ENCODE peak calls at places on chromosomes 13 and 19, in five cellular contexts. C is upper lobe of right lung, N is mucosa of descending colon, V is tibial artery, G is psoas muscle. X is an unnamed sample.

GRCh38 chr19:11377237-11377636 is 2.8 kb downstream of the SWSAP1 start:
- DNase-seq in G (no peak), C (no peak), N (no peak), V (peak; percentile 63), X (no peak)

GRCh38 chr19:10408511-10409291 is 5.4 kb upstream of the CDC37 start:
- DNase-seq in C (peak; percentile 88), N (peak; percentile 60), V (peak; percentile 56), G (peak; percentile 65), X (no peak)

GRCh38 chr19:5795382-5795919 is 4.5 kb upstream of the DUS3L start:
- DNase-seq in G (no peak), N (no peak), V (no peak), C (no peak), X (no peak)

GRCh38 chr13:26022538-26023292 is 29.1 kb downstream of the SHISA2 start:
- DNase-seq in C (peak; percentile 87), G (peak; percentile 94), N (peak; percentile 14), V (peak; percentile 68), X (no peak)

GRCh38 chr19:5153601-5154128 is 184.8 kb downstream of the KDM4B start:
- DNase-seq in V (no peak), G (no peak), C (peak; percentile 55), N (no peak), X (no peak)

GRCh38 chr19:18832331-18833140 is 777 bp downstream of the UPF1 start:
- DNase-seq in N (peak; percentile 55), G (no peak), C (no peak), V (no peak), X (no peak)

GRCh38 chr19:5314012-5314906 is 26.4 kb downstream of the PTPRS start:
- DNase-seq in C (no peak), V (no peak), G (no peak), N (no peak), X (no peak)

GRCh38 chr13:97474581-97474980 is 40.6 kb downstream of the RAP2A start:
- DNase-seq in G (no peak), V (no peak), C (no peak), N (no peak), X (no peak)

GRCh38 chr13:39900106-39900750 is 244.8 kb downstream of the COG6 start:
- DNase-seq in C (no peak), G (no peak), V (no peak), N (no peak), X (no peak)

GRCh38 chr19:17611462-17612244 is 56.2 kb downstream of the COLGALT1 start:
- DNase-seq in C (no peak), V (no peak), G (no peak), N (no peak), X (no peak)

GRCh38 chr19:29320611-29321010 is 107.7 kb upstream of the UQCRFS1 start:
- DNase-seq in V (no peak), C (no peak), N (no peak), G (no peak), X (no peak)

GRCh38 chr13:86601351-86601750 is 802.1 kb upstream of the SLITRK6 start:
- DNase-seq in C (no peak), V (no peak), G (no peak), N (no peak), X (no peak)

GRCh38 chr13:107866007-107866665 is 349.2 kb downstream of the LIG4 start:
- DNase-seq in N (no peak), V (no peak), C (peak; percentile 67), G (no peak), X (no peak)

GRCh38 chr19:8585894-8586750 is 8.9 kb upstream of the MYO1F start:
- DNase-seq in G (no peak), N (peak; percentile 74), C (peak; percentile 83), V (no peak), X (no peak)

GRCh38 chr19:47074621-47075020 is 26.2 kb upstream of the TMEM160 start:
- DNase-seq in C (no peak), N (no peak), G (no peak), V (no peak), X (no peak)

GRCh38 chr13:71964491-71965108 is 97.6 kb upstream of the DACH1 start:
- DNase-seq in C (no peak), N (no peak), V (no peak), G (no peak), X (no peak)

GRCh38 chr13:95296326-95296939 is 4.8 kb downstream of the ABCC4 start:
- DNase-seq in V (no peak), N (peak; percentile 72), G (peak; percentile 74), C (peak; percentile 79), X (no peak)

GRCh38 chr13:54241719-54242118 is 1213.1 kb downstream of the OLFM4 start:
- DNase-seq in N (no peak), G (no peak), C (no peak), V (no peak), X (no peak)

GRCh38 chr19:57812201-57812600 is 2.5 kb downstream of the ZNF552 start:
- DNase-seq in V (no peak), G (no peak), N (no peak), C (no peak), X (no peak)

DNA sequence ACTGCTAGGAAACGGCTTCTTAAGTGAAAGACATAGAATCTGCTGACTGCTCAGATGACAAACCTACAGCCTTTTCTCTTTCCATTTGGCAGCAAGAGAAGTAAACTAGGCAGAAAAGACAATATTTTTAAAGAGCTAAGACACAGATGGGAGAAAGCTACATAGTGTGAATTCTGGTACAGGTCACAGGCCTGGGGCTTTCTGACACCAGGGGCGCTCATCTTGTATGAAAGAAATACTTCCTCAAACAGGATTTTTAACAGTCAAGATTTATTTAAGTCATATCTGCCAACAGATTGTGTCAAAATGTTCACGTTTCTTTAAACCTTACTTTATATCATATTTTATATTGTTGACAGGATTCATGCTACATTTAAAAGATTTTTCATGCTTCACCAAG is 78.4 kb downstream of the MIPEP start:
- DNase-seq in V (no peak), C (no peak), G (no peak), N (no peak), X (no peak)
- H3K4me1 ChIP-seq in V (no peaks in the 10 kb centered on the region), C (peaks cover 5% of the 10 kb centered on the region), G (no peaks in the 10 kb centered on the region), N (no peaks in the 10 kb centered on the region), X (no peaks in the 10 kb centered on the region)

GRCh38 chr19:51365211-51366049 is 758 bp downstream of the ETFB start:
- DNase-seq in C (no peak), N (peak; percentile 49), V (peak; percentile 40), G (peak; percentile 57), X (no peak)
- TF ChIP-seq CTCF in C (peak; percentile 8), N (no peak), V (no peak), G (no peak), X (no peak)

DNA sequence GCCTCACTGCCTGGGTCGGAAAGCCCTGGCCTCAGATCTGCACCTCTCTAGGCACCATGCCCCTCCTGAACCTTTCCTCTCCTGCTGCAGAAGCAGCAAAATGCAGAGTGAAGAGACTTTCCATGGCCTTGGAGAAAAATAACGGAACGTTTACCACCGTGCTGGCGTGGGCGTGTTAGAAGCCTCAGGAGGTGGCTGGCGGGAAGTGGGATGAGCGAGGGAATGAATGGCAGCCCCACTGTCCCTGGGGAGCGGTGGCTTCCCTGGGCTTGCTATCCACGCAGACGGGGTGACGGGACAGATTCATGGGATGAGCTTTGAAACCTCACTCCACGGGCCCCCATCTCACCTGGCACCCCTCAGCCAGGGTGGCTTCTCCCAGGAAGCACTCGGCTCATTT is 4.3 kb downstream of the TEX29 start:
- DNase-seq in G (no peak), N (no peak), C (no peak), V (no peak), X (no peak)
- H3K9me3 ChIP-seq in G (no peaks in the 10 kb centered on the region), N (no peaks in the 10 kb centered on the region), C (no peaks in the 10 kb centered on the region), V (no peaks in the 10 kb centered on the region), X (no peaks in the 10 kb centered on the region)

DNA sequence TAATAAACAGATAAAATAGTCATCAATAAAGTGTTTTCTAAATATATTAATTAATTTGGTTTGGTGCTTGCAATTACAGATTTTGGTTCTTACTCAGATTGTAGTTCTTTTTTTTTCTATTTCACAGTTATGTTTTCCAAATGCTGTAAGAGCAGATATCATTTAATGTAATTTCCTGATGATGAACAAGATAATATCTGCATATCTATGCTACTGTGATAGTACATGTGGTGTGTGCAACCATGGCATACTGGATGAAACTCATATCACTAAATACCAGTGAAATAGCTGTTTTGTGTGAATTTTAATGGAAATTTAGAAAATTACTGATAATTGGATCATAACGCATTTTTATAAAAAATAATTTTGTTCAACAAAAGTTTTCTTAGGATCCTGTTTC is 88.8 kb upstream of the MAB21L1 start:
- DNase-seq in G (no peak), C (no peak), V (no peak), N (no peak), X (no peak)
- H3K4me1 ChIP-seq in G (no peaks in the 10 kb centered on the region), C (no peaks in the 10 kb centered on the region), V (no peaks in the 10 kb centered on the region), N (no peaks in the 10 kb centered on the region), X (no peaks in the 10 kb centered on the region)

DNA sequence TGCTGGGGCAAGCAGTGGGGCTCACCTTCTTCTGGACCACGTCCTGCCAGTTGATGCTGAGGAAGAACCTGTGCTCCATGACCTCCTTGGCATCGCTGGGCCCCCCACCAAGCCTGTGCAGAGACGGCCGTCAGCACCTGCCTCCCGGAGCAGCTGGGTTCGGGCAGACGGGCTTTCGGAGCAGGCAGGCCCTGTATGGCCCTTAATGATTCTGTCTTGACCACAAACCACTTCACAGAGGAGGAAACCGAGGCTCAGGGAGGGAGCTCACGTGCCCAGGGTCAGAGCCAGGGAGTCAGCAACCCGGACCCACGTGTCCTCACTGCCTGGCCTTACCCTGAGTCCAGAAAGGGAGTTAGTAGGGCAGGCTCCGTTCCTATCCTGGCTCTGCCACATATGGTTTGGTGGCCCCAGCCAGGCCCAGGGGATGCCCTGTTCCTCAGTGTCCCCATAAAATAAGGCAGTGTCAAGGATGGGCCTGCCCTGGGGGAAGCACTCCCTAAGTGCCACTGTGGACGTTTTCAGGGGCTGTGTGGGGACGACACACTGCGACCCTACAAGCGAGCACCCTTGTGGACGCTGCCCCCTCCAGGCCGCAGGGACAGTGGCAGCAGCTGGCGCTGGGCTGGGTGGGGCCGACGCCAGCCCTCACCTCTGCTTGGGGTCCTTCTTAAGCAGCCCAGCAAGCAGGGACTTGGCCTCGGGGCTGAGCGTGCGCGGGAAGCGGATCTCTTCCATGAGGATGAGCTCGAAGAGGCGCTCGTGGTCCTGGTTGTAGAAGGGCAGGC is 8.9 kb upstream of the CCNP start:
- DNase-seq in V (no peak), G (no peak), C (no peak), N (no peak), X (peak; percentile 57)
- TF ChIP-seq CTCF in V (no peak), G (no peak), C (no peak), N (no peak), X (no peak)

GRCh38 chr19:30593358-30593757 is 221.2 kb downstream of the ZNF536 start:
- DNase-seq in G (no peak), V (no peak), N (peak; percentile 9), C (no peak), X (no peak)

GRCh38 chr19:30584121-30584520 is 211.9 kb downstream of the ZNF536 start:
- DNase-seq in G (no peak), N (no peak), C (no peak), V (no peak), X (no peak)

GRCh38 chr19:30590596-30591229 is 218.5 kb downstream of the ZNF536 start:
- DNase-seq in N (no peak), C (no peak), V (no peak), G (no peak), X (no peak)

GRCh38 chr19:30587869-30588268 is 215.7 kb downstream of the ZNF536 start:
- DNase-seq in C (no peak), N (no peak), V (no peak), G (no peak), X (no peak)
- H3K9me3 ChIP-seq in C (no peaks in the 10 kb centered on the region), N (no peaks in the 10 kb centered on the region), V (no peaks in the 10 kb centered on the region), G (no peaks in the 10 kb centered on the region), X (no peaks in the 10 kb centered on the region)

GRCh38 chr13:41465215-41465907 is 8.0 kb downstream of the RGCC start:
- DNase-seq in V (peak; percentile 64), C (peak; percentile 77), G (peak; percentile 72), N (peak; percentile 68), X (no peak)
- H3K4me1 ChIP-seq in V (peaks cover 12% of the 10 kb centered on the region), C (peaks cover 39% of the 10 kb centered on the region), G (no peaks in the 10 kb centered on the region), N (no peaks in the 10 kb centered on the region), X (peaks cover 6% of the 10 kb centered on the region)